ENCODE peak calls at places on chromosome 4, in seven cellular contexts. C is suprapubic skin; N is Calu3; U is choroid plexus epithelial cell; K is AG04449; S is WTC11; O is CD8-positive, alpha-beta T cell. P is an unnamed sample.

GRCh38 chr4:176090115-176090514 is 24.5 kb downstream of the WDR17 start:
- DNase-seq in C (no peak), N (no peak), U (no peak), K (no peak), S (no peak), O (no peak), P (no peak)

GRCh38 chr4:2217726-2218125 is 24.2 kb downstream of the HAUS3 start:
- DNase-seq in C (no peak), N (no peak), U (peak; percentile 22), K (peak; percentile 14), S (no peak), O (no peak), P (no peak)

GRCh38 chr4:154779362-154779947 is 1.6 kb upstream of the RBM46 start:
- DNase-seq in C (no peak), N (no peak), U (peak; percentile 70), K (no peak), S (no peak), O (no peak), P (no peak)

GRCh38 chr4:47499705-47500104 is 14.6 kb downstream of the ATP10D start:
- DNase-seq in C (no peak), N (no peak), U (no peak), K (peak; percentile 62), S (no peak), O (no peak), P (no peak)

GRCh38 chr4:139795915-139796314 is 130.3 kb downstream of the MGST2 start:
- DNase-seq in C (no peak), N (no peak), U (peak; percentile 27), K (no peak), S (no peak), O (no peak), P (no peak)

GRCh38 chr4:102536768-102537167 is 35.6 kb downstream of the NFKB1 start:
- DNase-seq in C (no peak), N (no peak), U (no peak), K (no peak), S (no peak), O (no peak), P (no peak)

GRCh38 chr4:82785248-82786003 is 13.2 kb downstream of the SCD5 start:
- DNase-seq in C (no peak), N (peak; percentile 37), U (peak; percentile 81), K (no peak), S (no peak), O (no peak), P (no peak)

GRCh38 chr4:84734037-84734436 is 151.1 kb downstream of the CDS1 start:
- DNase-seq in C (no peak), N (no peak), U (no peak), K (no peak), S (no peak), O (no peak), P (no peak)

GRCh38 chr4:107153228-107153627 is 117.1 kb upstream of the DKK2 start:
- DNase-seq in C (no peak), N (no peak), U (peak; percentile 34), K (no peak), S (peak; percentile 68), O (no peak), P (no peak)

GRCh38 chr4:187578103-187578502 is 417.5 kb upstream of the ZFP42 start:
- DNase-seq in C (no peak), N (no peak), U (no peak), K (no peak), S (no peak), O (no peak), P (no peak)

GRCh38 chr4:1206299-1207156 is 34.1 kb upstream of the SPON2 start:
- DNase-seq in C (no peak), N (no peak), U (no peak), K (no peak), S (peak; percentile 8), O (no peak), P (peak; percentile 50)

GRCh38 chr4:106450249-106450648 is 81.7 kb upstream of the GIMD1 start:
- DNase-seq in C (no peak), N (no peak), U (peak; percentile 20), K (no peak), S (no peak), O (no peak), P (no peak)

GRCh38 chr4:72971572-72971971 is 97.9 kb downstream of the COX18 start:
- DNase-seq in C (no peak), N (no peak), U (peak; percentile 86), K (peak; percentile 75), S (no peak), O (no peak), P (no peak)

GRCh38 chr4:95465010-95465409 is 83.8 kb downstream of the UNC5C start:
- DNase-seq in C (no peak), N (no peak), U (peak; percentile 35), K (no peak), S (no peak), O (no peak), P (no peak)

GRCh38 chr4:182764137-182764536 is 153.0 kb downstream of the DCTD start:
- DNase-seq in C (no peak), N (no peak), U (peak; percentile 18), K (no peak), S (no peak), O (no peak), P (no peak)

GRCh38 chr4:94974773-94975172 is 217.0 kb downstream of the BMPR1B start:
- DNase-seq in C (no peak), N (no peak), U (peak; percentile 78), K (no peak), S (no peak), O (no peak), P (no peak)

GRCh38 chr4:165418116-165418515 is 39.3 kb downstream of the CPE start:
- DNase-seq in C (no peak), N (no peak), U (no peak), K (no peak), S (no peak), O (no peak), P (no peak)

GRCh38 chr4:109921384-109921808 is 8.7 kb downstream of the EGF start:
- DNase-seq in C (no peak), N (no peak), U (peak; percentile 63), K (peak; percentile 66), S (no peak), O (no peak), P (no peak)

GRCh38 chr4:15901996-15902395 is 36.5 kb downstream of the FGFBP1 start:
- DNase-seq in C (no peak), N (no peak), U (no peak), K (no peak), S (no peak), O (no peak), P (no peak)

GRCh38 chr4:15906024-15906443 is 32.5 kb downstream of the FGFBP1 start:
- DNase-seq in C (peak; percentile 73), N (peak; percentile 91), U (no peak), K (no peak), S (peak; percentile 22), O (no peak), P (peak; percentile 70)

GRCh38 chr4:15899511-15899910 is 39.0 kb downstream of the FGFBP1 start:
- DNase-seq in C (no peak), N (no peak), U (no peak), K (no peak), S (no peak), O (no peak), P (no peak)

GRCh38 chr4:15898902-15899301 is 39.6 kb downstream of the FGFBP1 start:
- DNase-seq in C (no peak), N (no peak), U (no peak), K (no peak), S (no peak), O (no peak), P (no peak)

GRCh38 chr4:15902741-15903140 is 35.8 kb downstream of the FGFBP1 start:
- DNase-seq in C (no peak), N (no peak), U (no peak), K (no peak), S (no peak), O (no peak), P (no peak)
- TF ChIP-seq CTCF in C (no peak), N (no peak), U (no peak), K (no peak), S (no peak), O (no peak), P (no peak)

GRCh38 chr4:112819729-112820128 is 182.8 kb downstream of the LARP7 start:
- DNase-seq in C (no peak), N (no peak), U (no peak), K (no peak), S (no peak), O (no peak), P (no peak)

GRCh38 chr4:112807999-112808398 is 171.1 kb downstream of the LARP7 start:
- DNase-seq in C (no peak), N (no peak), U (no peak), K (no peak), S (no peak), O (no peak), P (no peak)

GRCh38 chr4:112817933-112818921 is 181.3 kb downstream of the LARP7 start:
- DNase-seq in C (peak; percentile 89), N (peak; percentile 39), U (peak; percentile 94), K (peak; percentile 64), S (peak; percentile 81), O (no peak), P (no peak)

GRCh38 chr4:112813790-112814189 is 176.8 kb downstream of the LARP7 start:
- DNase-seq in C (no peak), N (no peak), U (peak; percentile 67), K (peak; percentile 10), S (no peak), O (no peak), P (no peak)
- TF ChIP-seq CTCF in C (no peak), N (no peak), U (no peak), K (no peak), S (no peak), O (no peak), P (no peak)

DNA sequence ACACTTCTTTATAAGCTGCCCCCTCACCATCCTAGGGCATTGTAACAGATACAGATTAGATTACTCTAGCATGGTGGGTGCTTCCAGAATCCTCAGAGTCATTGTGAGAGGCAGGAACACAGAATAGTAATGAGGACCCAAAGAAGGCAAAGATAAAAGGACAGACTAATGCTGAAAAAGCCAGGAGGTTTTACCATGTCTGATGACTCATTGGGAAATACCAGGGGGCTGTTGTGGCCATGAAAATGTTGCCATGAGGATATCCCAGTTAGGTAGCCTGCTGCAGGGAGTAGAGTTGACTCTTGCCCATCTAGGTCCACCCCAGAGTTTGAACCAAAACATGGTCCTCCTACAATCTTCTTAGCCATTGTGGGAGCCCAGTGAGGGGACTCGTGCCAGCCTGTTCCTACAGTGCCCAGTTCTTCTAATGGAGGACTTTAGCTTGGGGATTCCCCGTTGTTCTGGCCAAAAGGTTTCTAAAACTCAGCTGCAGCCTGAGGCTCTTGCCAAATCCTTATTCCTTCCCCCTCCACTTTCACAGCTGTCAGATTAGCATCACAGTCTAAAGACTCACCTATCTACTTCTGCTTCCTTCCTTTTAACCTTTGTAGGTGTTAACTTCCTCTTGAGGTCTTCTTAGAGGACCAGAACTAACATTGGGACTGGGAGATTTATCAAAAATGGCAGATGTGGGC is 586.0 kb upstream of the AADAT start:
- DNase-seq in C (no peak), N (no peak), U (peak; percentile 45), K (no peak), S (no peak), O (no peak), P (no peak)
- TF ChIP-seq CTCF in C (no peak), N (no peak), U (no peak), K (no peak), S (no peak), O (no peak), P (no peak)

DNA sequence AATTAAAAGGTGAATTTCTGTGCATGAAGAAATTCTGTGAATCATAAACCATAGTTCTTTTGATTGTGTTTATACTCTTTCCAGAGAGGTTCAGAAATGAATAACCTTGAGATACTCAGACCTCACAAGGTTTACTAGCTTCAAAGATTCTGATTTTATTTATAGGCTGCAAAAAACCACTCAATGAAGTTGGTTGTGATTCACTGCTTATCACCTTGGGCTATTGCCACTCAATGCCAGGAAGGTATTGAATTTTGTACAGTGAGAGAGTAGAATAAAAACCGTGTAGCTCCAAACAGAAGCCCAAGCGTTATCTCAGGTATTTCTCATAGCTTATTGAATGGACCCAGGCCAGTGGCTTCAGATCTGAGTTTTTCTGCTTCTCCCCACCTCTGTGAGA is 118.7 kb downstream of the FHIP1A start:
- DNase-seq in C (no peak), N (no peak), U (no peak), K (no peak), S (no peak), O (no peak), P (no peak)
- TF ChIP-seq CTCF in C (no peak), N (no peak), U (no peak), K (no peak), S (no peak), O (no peak), P (no peak)